ENCODE peak calls at places on chromosomes 12 and 14, in five cellular contexts. One of them, this sample, is unnamed.

GRCh38 chr12:130990034-130990433 is 36.3 kb downstream of the ADGRD1 start:
- DNase-seq in GM13977: no peak
- DNase-seq in COR-L47: no peak
- DNase-seq in HuH-7: no peak
- DNase-seq in NCI-H2107: no peak
- DNase-seq in this sample: no peak

GRCh38 chr14:21063479-21063878 is 5.9 kb downstream of the RNASE8 start:
- DNase-seq in NCI-H2107: no peak
- DNase-seq in GM13977: no peak
- DNase-seq in COR-L47: no peak
- DNase-seq in HuH-7: no peak
- DNase-seq in this sample: peak

GRCh38 chr14:36633580-36633979 is 28.1 kb upstream of the PAX9 start:
- DNase-seq in HuH-7: no peak
- DNase-seq in COR-L47: no peak
- DNase-seq in GM13977: no peak
- DNase-seq in NCI-H2107: no peak
- DNase-seq in this sample: no peak

GRCh38 chr12:51028811-51029146 is 2.6 kb upstream of the SLC11A2 start:
- DNase-seq in COR-L47: no peak
- DNase-seq in NCI-H2107: no peak
- DNase-seq in GM13977: no peak
- DNase-seq in HuH-7: no peak
- DNase-seq in this sample: no peak

GRCh38 chr12:67358686-67359374 is 89.7 kb downstream of the CAND1 start:
- DNase-seq in GM13977: no peak
- DNase-seq in HuH-7: no peak
- DNase-seq in NCI-H2107: peak
- DNase-seq in COR-L47: no peak
- DNase-seq in this sample: no peak

GRCh38 chr14:95770777-95771176 is 56.9 kb upstream of the TCL1A start:
- DNase-seq in GM13977: no peak
- DNase-seq in COR-L47: peak
- DNase-seq in HuH-7: no peak
- DNase-seq in NCI-H2107: no peak
- DNase-seq in this sample: no peak

GRCh38 chr14:103693514-103693913 is 21.7 kb downstream of the XRCC3 start:
- DNase-seq in COR-L47: no peak
- DNase-seq in HuH-7: no peak
- DNase-seq in GM13977: no peak
- DNase-seq in NCI-H2107: no peak
- DNase-seq in this sample: no peak

GRCh38 chr12:122958198-122958888 is 7.9 kb downstream of the ABCB9 start:
- DNase-seq in GM13977: no peak
- DNase-seq in COR-L47: no peak
- DNase-seq in HuH-7: no peak
- DNase-seq in NCI-H2107: no peak
- DNase-seq in this sample: no peak

GRCh38 chr12:68065163-68065562 is 75.9 kb downstream of the IFNG-AS1 start:
- DNase-seq in NCI-H2107: no peak
- DNase-seq in COR-L47: no peak
- DNase-seq in GM13977: no peak
- DNase-seq in HuH-7: no peak
- DNase-seq in this sample: no peak

GRCh38 chr14:99747167-99747566 is 46.0 kb upstream of the EML1 start:
- DNase-seq in NCI-H2107: no peak
- DNase-seq in COR-L47: no peak
- DNase-seq in HuH-7: no peak
- DNase-seq in GM13977: no peak
- DNase-seq in this sample: no peak

GRCh38 chr14:39430762-39431415 is 1.3 kb downstream of the FBXO33 start:
- DNase-seq in NCI-H2107: no peak
- DNase-seq in COR-L47: no peak
- DNase-seq in HuH-7: no peak
- DNase-seq in GM13977: no peak
- DNase-seq in this sample: peak

GRCh38 chr12:124445826-124446225 is 121.6 kb downstream of the NCOR2 start:
- DNase-seq in GM13977: no peak
- DNase-seq in NCI-H2107: no peak
- DNase-seq in COR-L47: no peak
- DNase-seq in HuH-7: no peak
- DNase-seq in this sample: no peak

GRCh38 chr12:55906056-55906455 is 21.6 kb downstream of the PYM1 start:
- DNase-seq in COR-L47: no peak
- DNase-seq in HuH-7: no peak
- DNase-seq in NCI-H2107: no peak
- DNase-seq in GM13977: no peak
- DNase-seq in this sample: no peak

GRCh38 chr14:92460916-92461579 is 52.5 kb upstream of the RIN3 start:
- DNase-seq in GM13977: no peak
- DNase-seq in HuH-7: no peak
- DNase-seq in NCI-H2107: no peak
- DNase-seq in COR-L47: no peak
- DNase-seq in this sample: peak

GRCh38 chr12:70534466-70534865 is 102.8 kb downstream of the PTPRB start:
- DNase-seq in HuH-7: no peak
- DNase-seq in NCI-H2107: no peak
- DNase-seq in GM13977: no peak
- DNase-seq in COR-L47: no peak
- DNase-seq in this sample: no peak

GRCh38 chr12:68610435-68611093 is at the start of gene RAP1B:
- DNase-seq in NCI-H2107: peak
- DNase-seq in COR-L47: peak
- DNase-seq in GM13977: peak
- DNase-seq in HuH-7: peak
- DNase-seq in this sample: peak

GRCh38 chr14:69650948-69651369 is 39.6 kb downstream of the SUSD6 start:
- DNase-seq in NCI-H2107: no peak
- DNase-seq in COR-L47: no peak
- DNase-seq in GM13977: no peak
- DNase-seq in HuH-7: no peak
- DNase-seq in this sample: no peak

GRCh38 chr12:91406920-91407341 is 224.3 kb upstream of the DCN start:
- DNase-seq in COR-L47: no peak
- DNase-seq in HuH-7: no peak
- DNase-seq in NCI-H2107: no peak
- DNase-seq in GM13977: peak
- DNase-seq in this sample: no peak

GRCh38 chr14:73283592-73284379 is 46.5 kb downstream of the PAPLN start:
- DNase-seq in COR-L47: no peak
- DNase-seq in GM13977: no peak
- DNase-seq in HuH-7: no peak
- DNase-seq in NCI-H2107: peak
- DNase-seq in this sample: no peak

GRCh38 chr12:53624453-53624852 is 1.7 kb downstream of the ATF7 start:
- DNase-seq in GM13977: no peak
- DNase-seq in COR-L47: no peak
- DNase-seq in NCI-H2107: no peak
- DNase-seq in HuH-7: no peak
- DNase-seq in this sample: no peak

GRCh38 chr12:79098530-79098929 is 234.0 kb downstream of the SYT1 start:
- DNase-seq in NCI-H2107: no peak
- DNase-seq in GM13977: no peak
- DNase-seq in COR-L47: peak
- DNase-seq in HuH-7: no peak
- DNase-seq in this sample: no peak